ENCODE peak calls at places on chromosomes 16 and 17, in six cellular contexts. L is GM12878, B is HCT116, I is H1, M is K562, S is HepG2. E is an unnamed sample.
A peak's percentile ranks its signal among the peaks of the same experiment; 100 is the strongest.

GRCh38 chr16:28257256-28257655 is 35.1 kb upstream of the SBK1 start:
- DNase-seq in L (no peak), B (no peak), I (no peak), M (no peak), S (no peak), E (no peak)

GRCh38 chr17:4898351-4898750 is 985 bp upstream of the C17orf107 start:
- DNase-seq in L (no peak), B (no peak), I (no peak), M (no peak), S (no peak), E (no peak)

GRCh38 chr16:75486014-75486404 is 9.2 kb downstream of the CHST6 start:
- DNase-seq in L (no peak), B (no peak), I (no peak), M (no peak), S (no peak), E (no peak)

GRCh38 chr16:69927056-69927757 is 23.9 kb upstream of the CLEC18A start:
- DNase-seq in L (no peak), B (no peak), I (no peak), M (no peak), S (peak; percentile 41), E (no peak)

GRCh38 chr17:64240261-64240740 is 22.8 kb downstream of the TEX2 start:
- DNase-seq in L (no peak), B (no peak), I (no peak), M (peak; percentile 44), S (no peak), E (peak; percentile 39)

GRCh38 chr17:46192211-46192483 is 1.1 kb downstream of the KANSL1 start:
- DNase-seq in L (no peak), B (no peak), I (no peak), M (no peak), S (no peak), E (no peak)

GRCh38 chr17:74337834-74338500 is 11.9 kb downstream of the KIF19 start:
- DNase-seq in L (no peak), B (no peak), I (no peak), M (no peak), S (no peak), E (peak; percentile 36)

GRCh38 chr17:67202503-67202902 is 42.5 kb downstream of the HELZ start:
- DNase-seq in L (no peak), B (no peak), I (no peak), M (no peak), S (no peak), E (no peak)

GRCh38 chr16:58963479-58963878 is 229.4 kb upstream of the GOT2 start:
- DNase-seq in L (no peak), B (no peak), I (no peak), M (no peak), S (no peak), E (no peak)

GRCh38 chr16:3017806-3018506 is at the start of gene CLDN6:
- DNase-seq in L (no peak), B (no peak), I (peak; percentile 92), M (peak; percentile 63), S (no peak), E (peak; percentile 92)

GRCh38 chr16:69798466-69798865 is 36.3 kb downstream of the WWP2 start:
- DNase-seq in L (no peak), B (no peak), I (no peak), M (no peak), S (no peak), E (no peak)

GRCh38 chr17:82356845-82357355 is 2.1 kb upstream of the TEX19 start:
- DNase-seq in L (no peak), B (no peak), I (no peak), M (no peak), S (no peak), E (no peak)

GRCh38 chr16:66937725-66938337 is 2.5 kb downstream of the CES2 start:
- DNase-seq in L (no peak), B (no peak), I (no peak), M (no peak), S (no peak), E (no peak)

GRCh38 chr16:28875134-28876015 is 2.9 kb upstream of the ATP2A1 start:
- DNase-seq in L (no peak), B (no peak), I (no peak), M (no peak), S (no peak), E (no peak)

GRCh38 chr17:81049973-81050551 is 15.1 kb downstream of the BAIAP2 start:
- DNase-seq in L (peak; percentile 21), B (peak; percentile 91), I (no peak), M (no peak), S (no peak), E (peak; percentile 50)

GRCh38 chr16:396605-397004 is 394 bp upstream of the NME4 start:
- DNase-seq in L (no peak), B (no peak), I (no peak), M (peak; percentile 76), S (peak; percentile 65), E (peak; percentile 83)

GRCh38 chr16:57226701-57227621 is 18.1 kb upstream of the ARL2BP start:
- DNase-seq in L (no peak), B (no peak), I (no peak), M (no peak), S (no peak), E (peak; percentile 57)

GRCh38 chr16:57915267-57915666 is 55.7 kb downstream of the CNGB1 start:
- DNase-seq in L (no peak), B (no peak), I (no peak), M (no peak), S (no peak), E (no peak)

GRCh38 chr17:65027305-65027704 is 29.2 kb downstream of the GNA13 start:
- DNase-seq in L (peak; percentile 45), B (peak; percentile 65), I (peak; percentile 17), M (peak; percentile 55), S (peak; percentile 15), E (peak; percentile 52)

GRCh38 chr16:31456988-31457360 is 2.3 kb upstream of the ARMC5 start:
- DNase-seq in L (no peak), B (no peak), I (no peak), M (peak; percentile 4), S (no peak), E (no peak)

GRCh38 chr16:82965808-82966207 is 339.0 kb downstream of the CDH13 start:
- DNase-seq in L (no peak), B (no peak), I (no peak), M (no peak), S (no peak), E (no peak)
- H3K4me1 ChIP-seq in L (no peaks in the 10 kb centered on the region), B (no peaks in the 10 kb centered on the region), I (no peaks in the 10 kb centered on the region), M (no peaks in the 10 kb centered on the region), S (no peaks in the 10 kb centered on the region), E (no peaks in the 10 kb centered on the region)

GRCh38 chr17:76367647-76368046 is 13.9 kb upstream of the PRPSAP1 start:
- DNase-seq in L (no peak), B (no peak), I (no peak), M (no peak), S (peak; percentile 71), E (no peak)

GRCh38 chr17:76368545-76368944 is 14.8 kb upstream of the PRPSAP1 start:
- DNase-seq in L (no peak), B (no peak), I (no peak), M (no peak), S (no peak), E (peak; percentile 85)

GRCh38 chr17:76371656-76372628 is 12.5 kb upstream of the SPHK1 start:
- DNase-seq in L (no peak), B (no peak), I (no peak), M (no peak), S (no peak), E (no peak)

GRCh38 chr17:76369804-76370203 is 14.6 kb upstream of the SPHK1 start:
- DNase-seq in L (no peak), B (no peak), I (no peak), M (no peak), S (no peak), E (peak; percentile 37)

GRCh38 chr17:76370261-76370993 is 14.0 kb upstream of the SPHK1 start:
- DNase-seq in L (no peak), B (no peak), I (no peak), M (peak; percentile 56), S (no peak), E (peak; percentile 65)
- H2AFZ ChIP-seq in L (no peak overlapping the region), B (peak overlapping the region; percentile 82), I (no peak overlapping the region), M (peak overlapping the region; percentile 76), S (peak overlapping the region; percentile 8), E (peak overlapping the region; percentile 11)

DNA sequence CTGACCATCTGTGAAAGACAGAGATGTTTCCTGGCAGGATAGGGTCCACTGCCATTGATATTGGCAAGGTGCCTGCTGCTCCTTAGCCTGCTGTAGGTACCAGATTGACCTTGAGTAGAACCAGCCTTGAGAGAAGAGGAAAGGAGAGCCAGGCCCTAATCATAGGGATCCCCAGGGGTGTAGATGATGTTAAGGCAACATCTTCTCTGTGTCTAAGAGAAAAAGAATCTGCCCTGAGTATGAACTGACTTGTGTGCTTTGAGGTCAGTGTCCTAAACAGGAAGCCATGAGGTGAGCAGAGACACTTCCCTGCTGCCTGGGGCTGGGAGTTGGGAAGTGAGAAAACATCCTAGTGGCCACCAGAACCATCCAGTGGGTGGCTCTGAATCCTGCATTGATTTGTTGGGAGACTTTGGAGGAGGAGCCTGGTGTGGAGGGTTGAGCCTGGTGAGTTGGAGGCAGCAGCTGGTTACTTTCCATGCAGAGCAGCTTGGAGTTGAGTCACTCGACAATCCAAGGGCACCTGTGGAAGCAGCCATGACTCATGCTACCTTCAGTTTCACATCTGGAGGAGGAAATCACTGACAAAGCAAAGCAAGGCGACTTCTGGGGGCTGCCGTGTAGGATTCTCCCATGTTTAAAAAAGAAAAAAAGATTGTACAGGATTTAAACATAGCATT is 47.8 kb downstream of the BMERB1 start:
- DNase-seq in L (no peak), B (peak; percentile 99), I (peak; percentile 75), M (peak; percentile 47), S (peak; percentile 99), E (peak; percentile 28)
- TF ChIP-seq JUND in L (no peak), B (peak; percentile 77), I (peak; percentile 66), M (peak; percentile 75), S (peak; percentile 42), E (peak; percentile 44)

DNA sequence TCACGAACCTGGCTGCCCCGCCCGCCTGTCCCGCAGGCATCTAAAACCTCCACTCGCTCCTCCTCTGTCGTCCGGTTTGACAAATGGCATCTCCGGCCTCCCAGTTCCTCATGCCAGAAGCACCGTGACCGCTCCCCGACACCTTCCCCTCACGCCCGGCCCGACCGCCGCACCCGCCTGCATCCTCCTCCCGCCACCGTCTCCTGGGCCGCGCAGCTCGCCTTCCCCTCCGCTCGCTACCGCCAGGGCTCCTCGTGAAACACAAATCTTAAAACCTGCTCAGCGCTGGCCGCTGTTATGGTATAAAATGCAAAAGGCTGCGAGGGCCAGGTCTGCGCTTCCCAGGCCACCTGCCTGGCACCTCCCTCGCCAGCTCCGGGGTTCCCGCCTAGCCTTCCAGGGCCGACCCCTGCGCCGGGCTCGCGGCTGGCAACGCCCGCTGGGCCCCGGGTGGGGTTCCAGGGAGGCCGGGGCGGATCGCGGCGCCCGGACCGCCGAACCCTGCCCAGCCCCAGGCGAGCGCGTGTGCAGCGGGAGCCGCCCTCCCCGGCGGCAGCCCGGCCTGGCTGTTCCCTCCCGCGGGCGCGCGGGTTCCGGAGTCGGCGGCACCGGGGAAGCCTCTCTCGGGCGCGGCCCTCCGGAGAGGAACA is 488 bp downstream of the SPSB3 start:
- DNase-seq in L (no peak), B (no peak), I (no peak), M (no peak), S (no peak), E (peak; percentile 70)
- H3K4me1 ChIP-seq in L (peaks cover 6% of the 10 kb centered on the region), B (peaks cover 22% of the 10 kb centered on the region), I (peaks cover 7% of the 10 kb centered on the region), M (peaks cover 4% of the 10 kb centered on the region), S (peaks cover 22% of the 10 kb centered on the region), E (no peaks in the 10 kb centered on the region)

GRCh38 chr16:87601322-87602004 is 845 bp upstream of the JPH3 start:
- DNase-seq in L (no peak), B (no peak), I (no peak), M (no peak), S (no peak), E (peak; percentile 50)
- H2AFZ ChIP-seq in L (no peak overlapping the region), B (no peak overlapping the region), I (no peak overlapping the region), M (no peak overlapping the region), S (no peak overlapping the region), E (no peak overlapping the region)